ENCODE peak calls at places on chromosomes 16 and 17, in six cellular contexts. Y, O, E, P, M and G are unnamed samples.
A peak's percentile ranks its signal among the peaks of the same experiment; 100 is the strongest.

GRCh38 chr16:85330694-85331188 is 218.5 kb upstream of the CIBAR2 start:
- DNase-seq in E (peak; percentile 61), O (peak; percentile 85), P (peak; percentile 39), Y (no peak), M (no peak), G (no peak)

GRCh38 chr16:56425439-56425832 is at the start of gene AMFR:
- DNase-seq in M (peak; percentile 86), P (peak; percentile 82), Y (peak; percentile 40), O (peak; percentile 60), E (no peak), G (peak; percentile 78)

GRCh38 chr17:44197980-44198720 is 1.5 kb downstream of the ATXN7L3 start:
- DNase-seq in E (no peak), Y (peak; percentile 55), P (no peak), O (peak; percentile 74), M (no peak), G (no peak)

GRCh38 chr17:38455288-38455915 is 27.1 kb downstream of the ARHGAP23 start:
- DNase-seq in P (no peak), O (peak; percentile 32), Y (no peak), E (no peak), M (no peak), G (no peak)

GRCh38 chr16:54176376-54176901 is 110.1 kb downstream of the IRX3 start:
- DNase-seq in O (no peak), E (no peak), M (no peak), Y (no peak), P (no peak), G (no peak)

GRCh38 chr16:86809458-86809955 is 231.2 kb downstream of the FOXL1 start:
- DNase-seq in M (no peak), E (peak; percentile 67), Y (no peak), O (peak; percentile 99), P (no peak), G (no peak)

GRCh38 chr17:50052822-50053653 is 2.9 kb upstream of the ITGA3 start:
- DNase-seq in Y (no peak), O (peak; percentile 96), P (no peak), M (no peak), E (no peak), G (no peak)

GRCh38 chr17:5418858-5419355 is 555 bp downstream of the NUP88 start:
- DNase-seq in E (peak; percentile 51), O (peak; percentile 40), M (no peak), Y (peak; percentile 42), P (no peak), G (no peak)

GRCh38 chr16:29745126-29745852 is 501 bp downstream of the C16orf54 start:
- DNase-seq in Y (no peak), O (no peak), M (no peak), E (no peak), P (no peak), G (no peak)

GRCh38 chr16:48608452-48608851 is 1.5 kb downstream of the N4BP1 start:
- DNase-seq in Y (no peak), M (no peak), P (no peak), E (no peak), O (peak; percentile 20), G (no peak)

GRCh38 chr17:66543526-66543925 is 241.1 kb downstream of the PRKCA start:
- DNase-seq in P (no peak), O (no peak), E (no peak), Y (no peak), M (no peak), G (no peak)